ENCODE peak calls at places on chromosomes 7 and 10, in four cellular contexts. T, B, W and V are unnamed samples.

GRCh38 chr7:44257618-44258422 is 57.0 kb downstream of the YKT6 start:
- DNase-seq in T (peak; percentile 67), W (peak; percentile 21), B (peak; percentile 87), V (peak; percentile 90)

GRCh38 chr10:93754761-93755160 is 3.0 kb upstream of the LGI1 start:
- DNase-seq in W (no peak), T (no peak), B (no peak), V (no peak)

GRCh38 chr7:96679886-96680285 is 29.8 kb downstream of the SEM1 start:
- DNase-seq in B (no peak), T (no peak), W (no peak), V (no peak)

GRCh38 chr10:123521556-123521955 is 144.6 kb upstream of the GPR26 start:
- DNase-seq in T (no peak), B (no peak), W (peak; percentile 1), V (no peak)

GRCh38 chr7:117350027-117350426 is 27.2 kb upstream of the WNT2 start:
- DNase-seq in B (no peak), W (no peak), T (no peak), V (no peak)

GRCh38 chr7:103131225-103131624 is 17.7 kb downstream of the NAPEPLD start:
- DNase-seq in B (no peak), W (no peak), T (no peak), V (no peak)

GRCh38 chr10:114412907-114413386 is 8.6 kb upstream of the AFAP1L2 start:
- DNase-seq in T (no peak), B (no peak), W (no peak), V (no peak)

GRCh38 chr10:61663466-61663865 is 737 bp downstream of the CABCOCO1 start:
- DNase-seq in T (no peak), B (no peak), W (no peak), V (no peak)

GRCh38 chr7:35993663-35994622 is 159.1 kb upstream of the EEPD1 start:
- DNase-seq in T (peak; percentile 30), B (no peak), W (no peak), V (no peak)

GRCh38 chr10:47438857-47439474 is 44.9 kb downstream of the ANXA8 start:
- DNase-seq in B (no peak), W (peak; percentile 38), T (peak; percentile 67), V (peak; percentile 62)

GRCh38 chr7:5525271-5526189 is 101.9 kb upstream of the TNRC18 start:
- DNase-seq in T (peak; percentile 39), B (no peak), W (peak; percentile 55), V (peak; percentile 69)

GRCh38 chr10:112953075-112953501 is 3.0 kb downstream of the TCF7L2 start:
- DNase-seq in W (no peak), T (no peak), B (peak; percentile 32), V (no peak)

GRCh38 chr7:105218215-105218614 is 170.5 kb downstream of the SRPK2 start:
- DNase-seq in W (no peak), T (no peak), B (no peak), V (no peak)

GRCh38 chr10:1272079-1272478 is 215.9 kb downstream of the WDR37 start:
- DNase-seq in B (no peak), W (no peak), T (no peak), V (no peak)

GRCh38 chr7:7884855-7885254 is 83.7 kb upstream of the GLCCI1 start:
- DNase-seq in T (no peak), W (no peak), B (no peak), V (no peak)

GRCh38 chr10:111116762-111117445 is 40.1 kb downstream of the ADRA2A start:
- DNase-seq in B (no peak), T (no peak), W (no peak), V (no peak)

GRCh38 chr10:33005322-33006282 is 47.6 kb upstream of the ITGB1 start:
- DNase-seq in T (peak; percentile 59), W (peak; percentile 82), B (peak; percentile 78), V (peak; percentile 87)

GRCh38 chr10:132701099-132701845 is 84.7 kb downstream of the NKX6-2 start:
- DNase-seq in B (no peak), T (no peak), W (no peak), V (no peak)

GRCh38 chr7:12570529-12571461 is at the start of gene SCIN:
- DNase-seq in B (no peak), T (no peak), W (no peak), V (peak; percentile 20)

GRCh38 chr7:44796504-44797328 is at the start of gene PPIA:
- DNase-seq in T (peak; percentile 95), W (peak; percentile 98), B (peak; percentile 99), V (peak; percentile 100)

GRCh38 chr7:57638651-57639050 is 188.7 kb downstream of the ZNF716 start:
- DNase-seq in B (no peak), W (peak; percentile 5), T (no peak), V (no peak)

GRCh38 chr10:119393019-119393418 is 149.5 kb downstream of the RGS10 start:
- DNase-seq in W (no peak), T (no peak), B (no peak), V (no peak)

GRCh38 chr10:126218778-126219649 is 169.3 kb downstream of the ADAM12 start:
- DNase-seq in W (no peak), T (no peak), B (no peak), V (no peak)

GRCh38 chr10:30207485-30208052 is 141.5 kb downstream of the MTPAP start:
- DNase-seq in B (no peak), W (no peak), T (no peak), V (no peak)

GRCh38 chr10:75097666-75098285 is 13.7 kb upstream of the SAMD8 start:
- DNase-seq in T (peak; percentile 20), W (no peak), B (no peak), V (peak; percentile 60)

GRCh38 chr7:2959828-2960599 is 83.7 kb downstream of the CARD11 start:
- DNase-seq in W (no peak), B (no peak), T (no peak), V (peak; percentile 42)

GRCh38 chr10:84335516-84335915 is 7.1 kb downstream of the CCSER2 start:
- DNase-seq in B (no peak), W (no peak), T (no peak), V (peak; percentile 29)

GRCh38 chr7:28224675-28225074 is 44.1 kb upstream of the JAZF1 start:
- DNase-seq in W (no peak), B (no peak), T (no peak), V (no peak)

GRCh38 chr10:122132331-122132755 is 138.8 kb upstream of the BTBD16 start:
- DNase-seq in W (no peak), B (no peak), T (no peak), V (no peak)

GRCh38 chr10:68895041-68895440 is 6.1 kb upstream of the DDX50 start:
- DNase-seq in W (no peak), T (no peak), B (no peak), V (no peak)

GRCh38 chr7:43784030-43785001 is 25.8 kb downstream of the BLVRA start:
- DNase-seq in T (no peak), B (no peak), W (no peak), V (peak; percentile 35)

GRCh38 chr7:100719523-100720319 is 547 bp upstream of the EPO start:
- DNase-seq in T (peak; percentile 75), W (no peak), B (no peak), V (peak; percentile 50)
- TF ChIP-seq CTCF in T (peak; percentile 61), W (no peak), B (no peak), V (no peak)

DNA sequence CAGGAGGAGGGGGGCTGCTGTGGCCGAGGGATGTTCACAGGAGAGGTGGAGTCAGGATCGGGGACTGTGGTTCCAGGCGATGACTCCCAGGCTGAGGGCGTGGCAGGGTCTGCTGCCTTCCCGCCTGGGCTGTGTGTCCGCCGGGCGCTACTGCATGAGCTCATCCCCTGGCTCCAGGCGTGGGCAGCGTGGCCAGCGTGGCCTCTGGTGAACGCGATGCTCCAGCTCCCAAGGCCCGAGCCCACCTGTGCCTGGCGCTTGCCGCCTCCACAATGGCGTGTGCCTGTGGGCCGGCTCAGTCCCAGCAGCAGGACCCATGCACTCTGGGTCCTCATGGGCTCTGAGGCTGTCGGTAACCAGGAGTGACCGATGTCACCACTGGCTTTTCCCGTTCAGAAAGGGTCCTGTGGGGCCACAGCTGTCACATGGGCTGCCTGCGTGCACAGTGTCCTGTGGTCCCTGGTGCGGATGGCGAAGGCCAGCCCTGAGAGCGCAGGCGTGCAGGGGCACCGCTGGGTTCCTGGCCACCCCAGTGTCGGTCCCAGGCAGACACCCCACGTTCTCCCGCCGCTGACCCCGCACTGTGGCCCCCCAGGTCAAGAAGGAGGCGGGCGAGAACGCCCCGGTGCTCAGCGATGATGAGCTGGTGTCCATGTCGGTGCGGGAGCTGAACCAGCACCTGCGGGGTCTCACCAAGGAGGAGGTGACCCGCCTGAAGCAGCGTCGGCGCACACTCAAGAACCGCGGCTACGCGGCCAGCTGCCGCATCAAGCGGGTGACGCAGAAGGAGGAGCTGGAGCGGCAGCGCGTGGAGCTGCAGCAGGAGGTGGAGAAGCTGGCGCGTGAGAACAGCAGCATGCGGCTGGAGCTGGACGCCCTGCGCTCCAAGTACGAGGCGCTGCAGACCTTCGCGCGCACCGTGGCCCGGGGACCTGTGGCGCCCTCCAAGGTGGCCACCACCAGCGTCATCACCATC is 9.1 kb downstream of the MAFK start:
- DNase-seq in W (no peak), T (no peak), B (peak; percentile 34), V (no peak)
- TF ChIP-seq POLR2A in W (no peak), T (no peak), B (no peak), V (no peak)

GRCh38 chr10:72321248-72322029 is 33.3 kb downstream of the DNAJB12 start:
- DNase-seq in T (no peak), B (no peak), W (no peak), V (no peak)

GRCh38 chr10:72322030-72322279 is 32.8 kb downstream of the DNAJB12 start:
- DNase-seq in T (no peak), B (no peak), W (no peak), V (no peak)

GRCh38 chr10:72319416-72320254 is 35.1 kb downstream of the DNAJB12 start:
- DNase-seq in T (peak; percentile 86), B (peak; percentile 95), W (peak; percentile 89), V (peak; percentile 98)

GRCh38 chr10:72322280-72323058 is 32.2 kb downstream of the DNAJB12 start:
- DNase-seq in T (no peak), W (no peak), B (no peak), V (no peak)

DNA sequence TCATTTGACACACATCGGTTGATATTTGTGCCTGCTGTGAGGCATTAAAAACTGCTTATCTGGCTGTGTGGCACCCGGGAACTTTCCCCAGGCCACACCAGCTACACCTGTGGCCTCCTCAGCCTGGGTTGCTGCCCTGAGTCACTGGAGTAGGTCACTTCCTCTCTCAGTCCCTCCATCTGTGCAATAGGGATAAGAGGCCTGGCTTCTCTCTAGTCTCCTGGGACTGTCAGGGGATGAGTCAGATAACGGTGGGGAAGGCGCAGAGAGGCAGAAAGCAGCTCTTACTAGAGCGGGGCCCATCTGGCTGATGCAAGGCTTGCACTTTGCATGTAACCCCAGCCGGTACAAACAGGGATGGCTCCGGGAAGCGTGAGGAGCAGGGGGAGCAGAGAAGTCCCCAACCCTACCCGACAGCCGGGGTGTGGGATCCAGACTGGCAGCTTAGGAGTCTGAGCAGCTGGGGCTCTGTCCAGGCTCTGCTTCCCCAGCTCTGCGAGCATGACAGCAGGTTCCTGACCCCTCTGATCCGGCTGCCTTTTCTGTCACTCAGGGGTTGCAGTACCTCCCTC is 34.0 kb downstream of the DNAJB12 start:
- DNase-seq in B (peak; percentile 76), T (peak; percentile 93), W (peak; percentile 62), V (peak; percentile 100)
- H3K4me3 ChIP-seq in B (no peak overlapping the region), T (peak overlapping the region; percentile 55), W (no peak overlapping the region), V (peak overlapping the region; percentile 50)

GRCh38 chr7:15906436-15906835 is 220.0 kb upstream of the MEOX2 start:
- DNase-seq in B (no peak), W (no peak), T (no peak), V (no peak)
- TF ChIP-seq CTCF in B (no peak), W (no peak), T (no peak), V (no peak)

GRCh38 chr10:6721964-6722615 is 142.0 kb upstream of the PRKCQ start:
- DNase-seq in W (peak; percentile 32), B (no peak), T (no peak), V (no peak)
- TF ChIP-seq POLR2A in W (no peak), B (no peak), T (no peak), V (no peak)